ENCODE peak calls at places on chromosomes 11 and 22, in eight cellular contexts. W is suprapubic skin, T is transverse colon, B is sigmoid colon, K is GM12878, G is K562, F is esophagus muscularis mucosa, D is tibial nerve. A is an unnamed sample. For H3K36me3, the result is how much of the 10 kb centered on the place peaks cover.

GRCh38 chr11:2581151-2581930 is 118.5 kb downstream of the KCNQ1OT1 start:
- DNase-seq in G (no peak), W (peak), F (no peak), D (no peak), B (peak), T (peak), K (no peak), A (no peak)

GRCh38 chr22:19554834-19555404 is 30.7 kb upstream of the CLDN5 start:
- DNase-seq in B (peak), G (no peak), F (no peak), D (no peak), W (peak), K (no peak), T (no peak), A (no peak)

GRCh38 chr11:69127091-69127850 is 28.5 kb upstream of the SMIM38 start:
- DNase-seq in G (no peak), B (no peak), D (no peak), F (no peak), W (peak), K (no peak), T (no peak), A (no peak)

GRCh38 chr22:44136112-44136511 is 44.6 kb upstream of the PARVG start:
- DNase-seq in B (peak), G (no peak), F (no peak), K (no peak), T (no peak), D (no peak), W (no peak), A (peak)

GRCh38 chr11:101974255-101974654 is 57.9 kb upstream of the ANGPTL5 start:
- DNase-seq in F (no peak), K (no peak), B (no peak), W (no peak), D (no peak), T (no peak), G (no peak), A (no peak)

GRCh38 chr22:42877597-42878340 is 20.7 kb upstream of the ARFGAP3 start:
- DNase-seq in B (no peak), T (no peak), G (no peak), F (no peak), D (no peak), W (no peak), K (no peak), A (no peak)

GRCh38 chr22:29199702-29200400 is 5.8 kb upstream of the EMID1 start:
- DNase-seq in W (no peak), B (no peak), D (no peak), F (no peak), T (no peak), G (no peak), K (no peak), A (no peak)

GRCh38 chr11:84788220-84788619 is 838.9 kb downstream of the DLG2 start:
- DNase-seq in F (no peak), K (no peak), D (no peak), G (no peak), W (no peak), B (no peak), T (no peak), A (no peak)

GRCh38 chr11:66885469-66886316 is 28.8 kb downstream of the LRFN4 start:
- DNase-seq in K (no peak), T (no peak), W (no peak), B (no peak), G (peak), D (no peak), F (no peak), A (no peak)

GRCh38 chr11:29389793-29390192 is 627.0 kb downstream of the KCNA4 start:
- DNase-seq in T (no peak), F (no peak), D (no peak), B (no peak), W (no peak), K (no peak), G (no peak), A (no peak)

GRCh38 chr11:29395555-29396072 is 621.2 kb downstream of the KCNA4 start:
- DNase-seq in F (no peak), D (no peak), W (no peak), T (no peak), B (no peak), K (no peak), G (no peak), A (no peak)
- TF ChIP-seq EP300 in F (no peak), D (no peak), W (no peak), T (no peak), B (no peak), K (no peak), G (no peak), A (no peak)

GRCh38 chr11:12196862-12197261 is 86.5 kb downstream of the MICAL2 start:
- DNase-seq in T (no peak), F (no peak), D (no peak), B (no peak), G (no peak), K (no peak), W (no peak), A (no peak)

GRCh38 chr11:12198261-12198925 is 88.0 kb downstream of the MICAL2 start:
- DNase-seq in K (no peak), W (peak), T (no peak), B (no peak), F (no peak), G (no peak), D (no peak), A (no peak)

GRCh38 chr11:12193515-12194336 is 83.3 kb downstream of the MICAL2 start:
- DNase-seq in T (no peak), K (no peak), B (no peak), D (no peak), G (no peak), F (no peak), W (no peak), A (no peak)

GRCh38 chr11:12195773-12196172 is 85.4 kb downstream of the MICAL2 start:
- DNase-seq in T (no peak), K (no peak), G (peak), F (no peak), W (no peak), B (no peak), D (no peak), A (no peak)

GRCh38 chr11:12196335-12196734 is 85.9 kb downstream of the MICAL2 start:
- DNase-seq in G (no peak), W (no peak), T (no peak), F (no peak), B (no peak), K (no peak), D (no peak), A (no peak)
- H3K27ac ChIP-seq in G (no peak), W (no peak), T (peak), F (peak), B (peak), K (peak), D (no peak), A (no peak)

GRCh38 chr11:47350315-47350714 is 2.2 kb downstream of the MYBPC3 start:
- DNase-seq in F (no peak), G (no peak), W (no peak), B (no peak), D (no peak), T (no peak), K (no peak), A (no peak)
- H3K36me3 ChIP-seq in F (half or more), G (under half), W (under half), B (under half), D (under half), T (under half), K (under half), A (under half)

GRCh38 chr11:120577041-120577440 is 65.5 kb downstream of the GRIK4 start:
- DNase-seq in B (no peak), G (no peak), K (no peak), W (no peak), D (no peak), F (no peak), T (no peak), A (no peak)

GRCh38 chr11:120573756-120574354 is 62.3 kb downstream of the GRIK4 start:
- DNase-seq in W (no peak), G (no peak), B (peak), D (no peak), T (no peak), K (no peak), F (no peak), A (no peak)

GRCh38 chr11:120576606-120577005 is 65.1 kb downstream of the GRIK4 start:
- DNase-seq in F (no peak), K (no peak), W (no peak), T (no peak), G (no peak), B (peak), D (no peak), A (no peak)

GRCh38 chr11:120575461-120575860 is 63.9 kb downstream of the GRIK4 start:
- DNase-seq in W (no peak), G (no peak), K (no peak), D (no peak), F (no peak), T (no peak), B (no peak), A (no peak)

GRCh38 chr11:120574881-120575280 is 63.3 kb downstream of the GRIK4 start:
- DNase-seq in B (peak), K (no peak), D (no peak), F (no peak), G (no peak), T (no peak), W (no peak), A (no peak)
- TF ChIP-seq EP300 in B (no peak), K (no peak), D (no peak), F (no peak), G (no peak), T (no peak), W (no peak), A (no peak)

GRCh38 chr22:41661088-41661487 is 27.6 kb downstream of the SNU13 start:
- DNase-seq in B (no peak), F (no peak), W (no peak), T (no peak), K (no peak), D (no peak), G (no peak), A (no peak)

GRCh38 chr22:41661713-41662112 is 27.0 kb downstream of the SNU13 start:
- DNase-seq in B (no peak), D (no peak), F (no peak), G (no peak), K (no peak), T (no peak), W (no peak), A (no peak)

GRCh38 chr22:41660416-41660815 is 28.3 kb downstream of the SNU13 start:
- DNase-seq in B (no peak), G (no peak), F (no peak), D (no peak), K (no peak), W (no peak), T (no peak), A (no peak)

GRCh38 chr22:41658869-41659268 is 29.8 kb downstream of the SNU13 start:
- DNase-seq in K (no peak), G (no peak), B (no peak), W (no peak), F (no peak), D (no peak), T (no peak), A (no peak)

GRCh38 chr22:41659941-41660340 is 28.7 kb downstream of the SNU13 start:
- DNase-seq in W (no peak), T (no peak), D (no peak), F (no peak), G (no peak), K (no peak), B (no peak), A (no peak)
- H3K27ac ChIP-seq in W (no peak), T (no peak), D (no peak), F (no peak), G (no peak), K (no peak), B (no peak), A (no peak)

A was measured in ovary.